ENCODE peak calls at places on chromosomes 16 and 17, in ten cellular contexts. One of them, this sample, is unnamed. For H3K9me3, the result is how much of the 10 kb centered on the place peaks cover.

GRCh38 chr17:63696381-63696961 is 3.5 kb downstream of the LIMD2 start:
- DNase-seq in psoas muscle: no peak
- DNase-seq in heart left ventricle: no peak
- DNase-seq in A549: peak
- DNase-seq in cardiac muscle cell: peak
- DNase-seq in hepatocyte: no peak
- DNase-seq in upper lobe of right lung: no peak
- DNase-seq in breast epithelium: no peak
- DNase-seq in DND-41: peak
- DNase-seq in MM.1S: peak
- DNase-seq in this sample: no peak

GRCh38 chr16:2884041-2884451 is 1.0 kb downstream of the FLYWCH2 start:
- DNase-seq in psoas muscle: no peak
- DNase-seq in heart left ventricle: no peak
- DNase-seq in A549: no peak
- DNase-seq in cardiac muscle cell: peak
- DNase-seq in hepatocyte: no peak
- DNase-seq in upper lobe of right lung: no peak
- DNase-seq in breast epithelium: no peak
- DNase-seq in DND-41: no peak
- DNase-seq in MM.1S: no peak
- DNase-seq in this sample: no peak

GRCh38 chr16:29925173-29925804 is 737 bp downstream of the KCTD13 start:
- DNase-seq in psoas muscle: no peak
- DNase-seq in heart left ventricle: no peak
- DNase-seq in A549: no peak
- DNase-seq in cardiac muscle cell: no peak
- DNase-seq in hepatocyte: no peak
- DNase-seq in upper lobe of right lung: peak
- DNase-seq in breast epithelium: peak
- DNase-seq in DND-41: no peak
- DNase-seq in MM.1S: no peak
- DNase-seq in this sample: no peak

GRCh38 chr16:85928411-85928820 is 29.5 kb downstream of the IRF8 start:
- DNase-seq in psoas muscle: peak
- DNase-seq in heart left ventricle: peak
- DNase-seq in A549: no peak
- DNase-seq in cardiac muscle cell: peak
- DNase-seq in hepatocyte: peak
- DNase-seq in upper lobe of right lung: no peak
- DNase-seq in breast epithelium: no peak
- DNase-seq in DND-41: no peak
- DNase-seq in MM.1S: no peak
- DNase-seq in this sample: no peak

GRCh38 chr16:10552998-10553491 is 27.4 kb downstream of the EMP2 start:
- DNase-seq in psoas muscle: peak
- DNase-seq in heart left ventricle: peak
- DNase-seq in A549: peak
- DNase-seq in cardiac muscle cell: no peak
- DNase-seq in hepatocyte: no peak
- DNase-seq in upper lobe of right lung: peak
- DNase-seq in breast epithelium: no peak
- DNase-seq in DND-41: no peak
- DNase-seq in MM.1S: peak
- DNase-seq in this sample: peak

GRCh38 chr17:163514-164103 is 17.8 kb downstream of the DOC2B start:
- DNase-seq in psoas muscle: no peak
- DNase-seq in heart left ventricle: no peak
- DNase-seq in A549: no peak
- DNase-seq in cardiac muscle cell: no peak
- DNase-seq in hepatocyte: no peak
- DNase-seq in upper lobe of right lung: no peak
- DNase-seq in breast epithelium: no peak
- DNase-seq in DND-41: no peak
- DNase-seq in MM.1S: peak
- DNase-seq in this sample: no peak

GRCh38 chr17:56676807-56677206 is 83.3 kb downstream of the NOG start:
- DNase-seq in psoas muscle: no peak
- DNase-seq in heart left ventricle: no peak
- DNase-seq in A549: no peak
- DNase-seq in cardiac muscle cell: no peak
- DNase-seq in hepatocyte: no peak
- DNase-seq in upper lobe of right lung: no peak
- DNase-seq in breast epithelium: no peak
- DNase-seq in DND-41: no peak
- DNase-seq in MM.1S: no peak
- DNase-seq in this sample: no peak

GRCh38 chr16:47987136-47987535 is 168.7 kb downstream of the ABCC12 start:
- DNase-seq in psoas muscle: no peak
- DNase-seq in heart left ventricle: no peak
- DNase-seq in A549: no peak
- DNase-seq in cardiac muscle cell: no peak
- DNase-seq in hepatocyte: no peak
- DNase-seq in upper lobe of right lung: no peak
- DNase-seq in breast epithelium: no peak
- DNase-seq in DND-41: no peak
- DNase-seq in MM.1S: no peak
- DNase-seq in this sample: no peak

GRCh38 chr16:1192384-1193073 is 32.5 kb downstream of the TPSG1 start:
- DNase-seq in psoas muscle: no peak
- DNase-seq in heart left ventricle: no peak
- DNase-seq in A549: no peak
- DNase-seq in cardiac muscle cell: no peak
- DNase-seq in hepatocyte: no peak
- DNase-seq in upper lobe of right lung: no peak
- DNase-seq in breast epithelium: no peak
- DNase-seq in DND-41: no peak
- DNase-seq in MM.1S: no peak
- DNase-seq in this sample: no peak

GRCh38 chr17:60959011-60959410 is 281.4 kb downstream of the BCAS3 start:
- DNase-seq in psoas muscle: no peak
- DNase-seq in heart left ventricle: no peak
- DNase-seq in A549: no peak
- DNase-seq in cardiac muscle cell: peak
- DNase-seq in hepatocyte: no peak
- DNase-seq in upper lobe of right lung: no peak
- DNase-seq in breast epithelium: no peak
- DNase-seq in DND-41: no peak
- DNase-seq in MM.1S: no peak
- DNase-seq in this sample: no peak

GRCh38 chr17:21286066-21286770 is 1.7 kb downstream of the MAP2K3 start:
- DNase-seq in psoas muscle: peak
- DNase-seq in heart left ventricle: peak
- DNase-seq in A549: peak
- DNase-seq in cardiac muscle cell: peak
- DNase-seq in hepatocyte: peak
- DNase-seq in upper lobe of right lung: peak
- DNase-seq in breast epithelium: peak
- DNase-seq in DND-41: no peak
- DNase-seq in MM.1S: no peak
- DNase-seq in this sample: peak

GRCh38 chr17:81365601-81366585 is 29.4 kb upstream of the BAHCC1 start:
- DNase-seq in psoas muscle: no peak
- DNase-seq in heart left ventricle: no peak
- DNase-seq in A549: no peak
- DNase-seq in cardiac muscle cell: peak
- DNase-seq in hepatocyte: peak
- DNase-seq in upper lobe of right lung: peak
- DNase-seq in breast epithelium: peak
- DNase-seq in DND-41: peak
- DNase-seq in MM.1S: no peak
- DNase-seq in this sample: no peak
- H3K4me3 ChIP-seq in psoas muscle: peak
- H3K4me3 ChIP-seq in heart left ventricle: peak
- H3K4me3 ChIP-seq in A549: no peak
- H3K4me3 ChIP-seq in cardiac muscle cell: no peak
- H3K4me3 ChIP-seq in hepatocyte: no peak
- H3K4me3 ChIP-seq in upper lobe of right lung: peak
- H3K4me3 ChIP-seq in breast epithelium: peak
- H3K4me3 ChIP-seq in DND-41: no peak
- H3K4me3 ChIP-seq in MM.1S: no peak
- H3K4me3 ChIP-seq in this sample: peak

DNA sequence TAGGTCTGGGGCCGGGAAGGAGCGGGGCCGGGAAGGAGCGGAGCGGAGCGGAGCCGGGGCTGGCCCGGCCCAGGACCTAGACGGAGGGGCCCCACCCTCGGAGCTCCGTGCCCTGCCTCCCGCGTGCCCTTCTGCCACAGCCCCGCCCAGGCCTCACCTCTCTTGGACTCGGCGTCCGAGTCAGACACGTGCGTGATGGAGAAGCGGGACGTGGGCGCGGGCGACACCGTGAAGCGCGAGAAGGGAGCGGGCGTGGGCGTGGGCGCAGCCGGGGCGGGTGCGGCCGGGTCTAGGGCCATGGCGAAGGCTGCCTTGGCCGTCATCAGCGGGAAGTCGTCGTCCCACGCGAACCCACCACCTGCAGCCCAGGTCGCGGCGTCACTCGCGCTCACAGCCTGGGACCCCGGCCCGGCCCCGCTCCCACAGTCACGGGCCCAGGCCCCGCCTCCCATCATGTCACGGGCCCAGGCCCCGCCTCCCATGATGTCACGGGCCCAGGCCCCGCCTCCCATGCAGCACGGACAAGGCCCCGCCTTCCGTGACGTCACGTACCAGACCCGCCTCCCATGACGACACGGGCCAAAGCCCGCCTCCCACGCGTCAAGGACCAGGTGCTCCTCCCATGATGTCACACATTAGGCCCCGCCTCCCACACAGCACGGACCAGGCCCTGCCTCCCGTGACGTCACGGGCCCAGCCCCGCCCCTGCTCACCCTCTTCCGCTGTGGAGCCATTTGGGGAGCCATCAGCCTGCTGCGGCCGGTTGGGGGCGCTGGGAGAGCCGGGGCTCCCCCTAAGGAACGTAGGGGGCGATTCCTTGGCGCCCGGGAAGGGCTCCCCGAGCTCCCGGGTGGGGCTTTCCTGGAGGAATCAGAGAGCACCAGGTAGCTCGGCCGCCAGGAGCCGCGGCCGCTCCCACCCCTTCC is 45.8 kb upstream of the PVALEF start:
- DNase-seq in psoas muscle: peak
- DNase-seq in heart left ventricle: peak
- DNase-seq in A549: peak
- DNase-seq in cardiac muscle cell: peak
- DNase-seq in hepatocyte: peak
- DNase-seq in upper lobe of right lung: peak
- DNase-seq in breast epithelium: peak
- DNase-seq in DND-41: peak
- DNase-seq in MM.1S: peak
- DNase-seq in this sample: peak
- TF ChIP-seq CTCF in psoas muscle: no peak
- TF ChIP-seq CTCF in heart left ventricle: no peak
- TF ChIP-seq CTCF in A549: peak
- TF ChIP-seq CTCF in cardiac muscle cell: peak
- TF ChIP-seq CTCF in hepatocyte: peak
- TF ChIP-seq CTCF in upper lobe of right lung: no peak
- TF ChIP-seq CTCF in breast epithelium: peak
- TF ChIP-seq CTCF in DND-41: no peak
- TF ChIP-seq CTCF in MM.1S: no peak
- TF ChIP-seq CTCF in this sample: no peak

GRCh38 chr16:35370617-35371016 is 1911.2 kb downstream of the TP53TG3F start:
- DNase-seq in psoas muscle: no peak
- DNase-seq in heart left ventricle: no peak
- DNase-seq in A549: no peak
- DNase-seq in cardiac muscle cell: no peak
- DNase-seq in hepatocyte: no peak
- DNase-seq in upper lobe of right lung: no peak
- DNase-seq in breast epithelium: no peak
- DNase-seq in DND-41: no peak
- DNase-seq in MM.1S: no peak
- DNase-seq in this sample: no peak
- H3K9me3 ChIP-seq in psoas muscle: under half
- H3K9me3 ChIP-seq in heart left ventricle: under half
- H3K9me3 ChIP-seq in A549: under half
- H3K9me3 ChIP-seq in cardiac muscle cell: under half
- H3K9me3 ChIP-seq in hepatocyte: under half
- H3K9me3 ChIP-seq in upper lobe of right lung: under half
- H3K9me3 ChIP-seq in breast epithelium: under half
- H3K9me3 ChIP-seq in DND-41: under half
- H3K9me3 ChIP-seq in MM.1S: under half
- H3K9me3 ChIP-seq in this sample: under half

GRCh38 chr16:27402569-27402963 is 592 bp downstream of the IL21R start:
- DNase-seq in psoas muscle: no peak
- DNase-seq in heart left ventricle: no peak
- DNase-seq in A549: no peak
- DNase-seq in cardiac muscle cell: no peak
- DNase-seq in hepatocyte: no peak
- DNase-seq in upper lobe of right lung: no peak
- DNase-seq in breast epithelium: no peak
- DNase-seq in DND-41: no peak
- DNase-seq in MM.1S: no peak
- DNase-seq in this sample: peak

GRCh38 chr16:27401768-27402568 is at the start of gene IL21R:
- DNase-seq in psoas muscle: peak
- DNase-seq in heart left ventricle: peak
- DNase-seq in A549: no peak
- DNase-seq in cardiac muscle cell: peak
- DNase-seq in hepatocyte: no peak
- DNase-seq in upper lobe of right lung: peak
- DNase-seq in breast epithelium: no peak
- DNase-seq in DND-41: peak
- DNase-seq in MM.1S: peak
- DNase-seq in this sample: peak

GRCh38 chr16:27403601-27403992 is 1.6 kb downstream of the IL21R start:
- DNase-seq in psoas muscle: no peak
- DNase-seq in heart left ventricle: no peak
- DNase-seq in A549: no peak
- DNase-seq in cardiac muscle cell: no peak
- DNase-seq in hepatocyte: no peak
- DNase-seq in upper lobe of right lung: no peak
- DNase-seq in breast epithelium: no peak
- DNase-seq in DND-41: no peak
- DNase-seq in MM.1S: no peak
- DNase-seq in this sample: no peak

GRCh38 chr16:27404163-27404823 is 2.3 kb downstream of the IL21R start:
- DNase-seq in psoas muscle: no peak
- DNase-seq in heart left ventricle: no peak
- DNase-seq in A549: no peak
- DNase-seq in cardiac muscle cell: no peak
- DNase-seq in hepatocyte: no peak
- DNase-seq in upper lobe of right lung: no peak
- DNase-seq in breast epithelium: no peak
- DNase-seq in DND-41: no peak
- DNase-seq in MM.1S: no peak
- DNase-seq in this sample: no peak

DNA sequence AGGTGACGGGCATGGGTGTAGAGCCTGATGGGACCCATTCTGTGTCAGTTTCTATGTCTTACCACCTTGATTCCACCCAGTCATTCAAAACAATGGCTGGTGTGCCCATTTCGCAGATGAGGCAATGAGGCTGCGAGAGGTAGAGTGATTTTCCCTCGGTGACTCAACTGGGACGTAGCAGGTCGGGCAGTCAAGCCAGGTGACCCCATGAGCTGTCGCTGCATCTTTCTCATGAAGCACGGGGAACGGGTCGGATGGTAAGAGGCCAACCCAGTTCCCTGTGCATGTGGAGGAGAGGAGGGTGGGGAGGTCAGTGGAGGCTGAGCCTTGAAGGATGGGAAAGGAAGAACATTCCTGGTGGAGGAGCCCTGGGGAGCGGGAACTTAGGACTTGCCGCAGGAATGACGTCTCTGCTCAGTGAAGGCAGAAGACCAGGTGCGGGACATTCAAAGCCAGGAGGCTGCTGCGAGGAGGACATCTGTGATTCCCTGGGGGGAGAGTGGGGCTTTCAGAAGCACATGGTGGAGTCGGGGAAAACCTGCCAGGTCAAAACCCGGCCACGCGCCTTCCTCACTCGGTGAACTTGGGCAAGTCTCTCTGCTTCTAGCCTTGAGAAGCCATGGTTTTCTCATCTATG is 1.1 kb downstream of the IL21R start:
- DNase-seq in psoas muscle: no peak
- DNase-seq in heart left ventricle: no peak
- DNase-seq in A549: no peak
- DNase-seq in cardiac muscle cell: no peak
- DNase-seq in hepatocyte: no peak
- DNase-seq in upper lobe of right lung: no peak
- DNase-seq in breast epithelium: no peak
- DNase-seq in DND-41: no peak
- DNase-seq in MM.1S: no peak
- DNase-seq in this sample: peak
- H3K4me3 ChIP-seq in psoas muscle: no peak
- H3K4me3 ChIP-seq in heart left ventricle: no peak
- H3K4me3 ChIP-seq in A549: no peak
- H3K4me3 ChIP-seq in cardiac muscle cell: no peak
- H3K4me3 ChIP-seq in hepatocyte: no peak
- H3K4me3 ChIP-seq in upper lobe of right lung: peak
- H3K4me3 ChIP-seq in breast epithelium: no peak
- H3K4me3 ChIP-seq in DND-41: no peak
- H3K4me3 ChIP-seq in MM.1S: peak
- H3K4me3 ChIP-seq in this sample: no peak

This sample was measured in right atrium auricular region.